ENCODE peak calls at places on chromosomes 13 and 19, in eight cellular contexts. One of them, this sample, is unnamed.

GRCh38 chr19:17405250-17406038 is at the start of gene BST2:
- DNase-seq in WTC11: no peak
- DNase-seq in ovary: peak; percentile 89
- DNase-seq in fibroblast of mammary gland: no peak
- DNase-seq in nephron progenitor cell: no peak
- DNase-seq in astrocyte of the cerebellum: no peak
- DNase-seq in mesothelial cell of epicardium: no peak
- DNase-seq in AG09319: no peak
- DNase-seq in this sample: peak; percentile 18

GRCh38 chr13:46295531-46296464 is 84.1 kb downstream of the LRRC63 start:
- DNase-seq in WTC11: no peak
- DNase-seq in ovary: no peak
- DNase-seq in fibroblast of mammary gland: peak; percentile 98
- DNase-seq in nephron progenitor cell: no peak
- DNase-seq in astrocyte of the cerebellum: peak; percentile 92
- DNase-seq in mesothelial cell of epicardium: no peak
- DNase-seq in AG09319: peak; percentile 92
- DNase-seq in this sample: peak; percentile 80

GRCh38 chr13:94886191-94886590 is 173.8 kb upstream of the SOX21 start:
- DNase-seq in WTC11: no peak
- DNase-seq in ovary: no peak
- DNase-seq in fibroblast of mammary gland: peak; percentile 37
- DNase-seq in nephron progenitor cell: no peak
- DNase-seq in astrocyte of the cerebellum: peak; percentile 15
- DNase-seq in mesothelial cell of epicardium: no peak
- DNase-seq in AG09319: no peak
- DNase-seq in this sample: peak; percentile 51

GRCh38 chr19:42965204-42965603 is 28.2 kb upstream of the PSG7 start:
- DNase-seq in WTC11: no peak
- DNase-seq in ovary: no peak
- DNase-seq in fibroblast of mammary gland: peak; percentile 50
- DNase-seq in nephron progenitor cell: no peak
- DNase-seq in astrocyte of the cerebellum: no peak
- DNase-seq in mesothelial cell of epicardium: no peak
- DNase-seq in AG09319: no peak
- DNase-seq in this sample: peak; percentile 26

GRCh38 chr19:17467471-17468301 is 2.6 kb upstream of the SLC27A1 start:
- DNase-seq in WTC11: no peak
- DNase-seq in ovary: no peak
- DNase-seq in fibroblast of mammary gland: no peak
- DNase-seq in nephron progenitor cell: no peak
- DNase-seq in astrocyte of the cerebellum: no peak
- DNase-seq in mesothelial cell of epicardium: no peak
- DNase-seq in AG09319: no peak
- DNase-seq in this sample: no peak

GRCh38 chr19:7415163-7415856 is 66.6 kb downstream of the ARHGEF18 start:
- DNase-seq in WTC11: no peak
- DNase-seq in ovary: peak; percentile 36
- DNase-seq in fibroblast of mammary gland: peak; percentile 68
- DNase-seq in nephron progenitor cell: no peak
- DNase-seq in astrocyte of the cerebellum: peak; percentile 64
- DNase-seq in mesothelial cell of epicardium: no peak
- DNase-seq in AG09319: peak; percentile 48
- DNase-seq in this sample: peak; percentile 65

GRCh38 chr19:10404888-10405808 is 1.8 kb upstream of the CDC37 start:
- DNase-seq in WTC11: no peak
- DNase-seq in ovary: no peak
- DNase-seq in fibroblast of mammary gland: no peak
- DNase-seq in nephron progenitor cell: no peak
- DNase-seq in astrocyte of the cerebellum: no peak
- DNase-seq in mesothelial cell of epicardium: no peak
- DNase-seq in AG09319: no peak
- DNase-seq in this sample: no peak

GRCh38 chr19:35118268-35119026 is 2.8 kb downstream of the FXYD3 start:
- DNase-seq in WTC11: no peak
- DNase-seq in ovary: no peak
- DNase-seq in fibroblast of mammary gland: no peak
- DNase-seq in nephron progenitor cell: no peak
- DNase-seq in astrocyte of the cerebellum: no peak
- DNase-seq in mesothelial cell of epicardium: no peak
- DNase-seq in AG09319: no peak
- DNase-seq in this sample: no peak

GRCh38 chr19:46372901-46373572 is 26.1 kb downstream of the PPP5C start:
- DNase-seq in WTC11: peak; percentile 54
- DNase-seq in ovary: no peak
- DNase-seq in fibroblast of mammary gland: peak; percentile 62
- DNase-seq in nephron progenitor cell: no peak
- DNase-seq in astrocyte of the cerebellum: no peak
- DNase-seq in mesothelial cell of epicardium: no peak
- DNase-seq in AG09319: no peak
- DNase-seq in this sample: no peak

GRCh38 chr19:4988770-4989251 is 19.9 kb downstream of the KDM4B start:
- DNase-seq in WTC11: no peak
- DNase-seq in ovary: no peak
- DNase-seq in fibroblast of mammary gland: peak; percentile 93
- DNase-seq in nephron progenitor cell: no peak
- DNase-seq in astrocyte of the cerebellum: peak; percentile 70
- DNase-seq in mesothelial cell of epicardium: no peak
- DNase-seq in AG09319: no peak
- DNase-seq in this sample: peak; percentile 76

GRCh38 chr13:96229356-96229755 is 139.4 kb downstream of the HS6ST3 start:
- DNase-seq in WTC11: no peak
- DNase-seq in ovary: no peak
- DNase-seq in fibroblast of mammary gland: peak; percentile 16
- DNase-seq in nephron progenitor cell: no peak
- DNase-seq in astrocyte of the cerebellum: no peak
- DNase-seq in mesothelial cell of epicardium: no peak
- DNase-seq in AG09319: no peak
- DNase-seq in this sample: no peak

GRCh38 chr19:57068921-57069697 is 50.7 kb upstream of the USP29 start:
- DNase-seq in WTC11: peak; percentile 14
- DNase-seq in ovary: peak; percentile 91
- DNase-seq in fibroblast of mammary gland: no peak
- DNase-seq in nephron progenitor cell: no peak
- DNase-seq in astrocyte of the cerebellum: no peak
- DNase-seq in mesothelial cell of epicardium: no peak
- DNase-seq in AG09319: no peak
- DNase-seq in this sample: no peak
- TF ChIP-seq CTCF in WTC11: no peak
- TF ChIP-seq CTCF in ovary: peak; percentile 53
- TF ChIP-seq CTCF in fibroblast of mammary gland: no peak
- TF ChIP-seq CTCF in nephron progenitor cell: no peak
- TF ChIP-seq CTCF in astrocyte of the cerebellum: no peak
- TF ChIP-seq CTCF in mesothelial cell of epicardium: no peak
- TF ChIP-seq CTCF in AG09319: no peak
- TF ChIP-seq CTCF in this sample: no peak

GRCh38 chr19:3766520-3766919 is 4.0 kb downstream of the MRPL54 start:
- DNase-seq in WTC11: no peak
- DNase-seq in ovary: no peak
- DNase-seq in fibroblast of mammary gland: no peak
- DNase-seq in nephron progenitor cell: no peak
- DNase-seq in astrocyte of the cerebellum: no peak
- DNase-seq in mesothelial cell of epicardium: no peak
- DNase-seq in AG09319: no peak
- DNase-seq in this sample: no peak
- TF ChIP-seq CTCF in WTC11: no peak
- TF ChIP-seq CTCF in ovary: no peak
- TF ChIP-seq CTCF in fibroblast of mammary gland: no peak
- TF ChIP-seq CTCF in nephron progenitor cell: no peak
- TF ChIP-seq CTCF in astrocyte of the cerebellum: no peak
- TF ChIP-seq CTCF in mesothelial cell of epicardium: no peak
- TF ChIP-seq CTCF in AG09319: no peak
- TF ChIP-seq CTCF in this sample: no peak

DNA sequence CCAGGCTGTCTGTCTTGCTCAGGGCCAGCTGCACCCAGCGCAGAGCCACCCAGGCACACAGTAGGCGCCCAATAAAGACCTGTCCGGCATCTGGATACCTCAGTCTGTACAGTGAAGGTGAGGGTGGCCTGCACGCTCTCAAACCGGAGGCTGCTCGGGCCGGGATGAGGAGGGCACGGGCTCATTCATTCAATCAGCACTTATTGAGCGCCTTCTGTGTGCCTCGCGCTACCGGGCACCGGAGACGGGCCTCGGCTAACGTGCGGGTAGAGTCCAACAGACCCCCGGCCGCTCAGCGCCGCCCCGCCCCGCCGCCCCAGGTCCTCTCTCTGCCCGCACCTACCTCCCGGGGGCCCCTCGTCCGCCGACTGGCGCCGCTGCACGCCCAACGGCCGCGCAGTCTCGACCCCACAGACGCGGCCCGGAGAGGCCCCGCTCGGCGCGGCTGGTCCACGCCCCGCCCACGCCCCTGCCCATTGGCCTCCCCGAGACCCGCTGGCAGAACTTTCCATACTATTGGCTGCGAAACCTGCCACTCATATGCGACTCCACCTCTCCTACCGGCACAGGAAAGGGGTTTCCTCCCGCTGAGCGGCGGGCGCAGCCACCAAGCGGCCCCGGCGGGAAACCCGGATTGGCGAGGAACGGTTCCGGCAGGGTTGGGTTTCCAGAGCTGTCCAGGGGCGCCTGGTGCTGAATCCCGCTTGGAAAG is at the start of gene SLC39A3:
- DNase-seq in WTC11: peak; percentile 100
- DNase-seq in ovary: peak; percentile 100
- DNase-seq in fibroblast of mammary gland: peak; percentile 98
- DNase-seq in nephron progenitor cell: peak; percentile 100
- DNase-seq in astrocyte of the cerebellum: peak; percentile 97
- DNase-seq in mesothelial cell of epicardium: peak; percentile 100
- DNase-seq in AG09319: peak; percentile 98
- DNase-seq in this sample: peak; percentile 94
- TF ChIP-seq CTCF in WTC11: no peak
- TF ChIP-seq CTCF in ovary: no peak
- TF ChIP-seq CTCF in fibroblast of mammary gland: no peak
- TF ChIP-seq CTCF in nephron progenitor cell: no peak
- TF ChIP-seq CTCF in astrocyte of the cerebellum: no peak
- TF ChIP-seq CTCF in mesothelial cell of epicardium: no peak
- TF ChIP-seq CTCF in AG09319: peak; percentile 13
- TF ChIP-seq CTCF in this sample: peak; percentile 19

GRCh38 chr13:28754698-28755545 is 36.2 kb upstream of the SLC46A3 start:
- DNase-seq in WTC11: peak; percentile 60
- DNase-seq in ovary: no peak
- DNase-seq in fibroblast of mammary gland: no peak
- DNase-seq in nephron progenitor cell: no peak
- DNase-seq in astrocyte of the cerebellum: no peak
- DNase-seq in mesothelial cell of epicardium: no peak
- DNase-seq in AG09319: no peak
- DNase-seq in this sample: no peak
- TF ChIP-seq CTCF in WTC11: no peak
- TF ChIP-seq CTCF in ovary: no peak
- TF ChIP-seq CTCF in fibroblast of mammary gland: no peak
- TF ChIP-seq CTCF in nephron progenitor cell: no peak
- TF ChIP-seq CTCF in astrocyte of the cerebellum: no peak
- TF ChIP-seq CTCF in mesothelial cell of epicardium: no peak
- TF ChIP-seq CTCF in AG09319: no peak
- TF ChIP-seq CTCF in this sample: no peak

DNA sequence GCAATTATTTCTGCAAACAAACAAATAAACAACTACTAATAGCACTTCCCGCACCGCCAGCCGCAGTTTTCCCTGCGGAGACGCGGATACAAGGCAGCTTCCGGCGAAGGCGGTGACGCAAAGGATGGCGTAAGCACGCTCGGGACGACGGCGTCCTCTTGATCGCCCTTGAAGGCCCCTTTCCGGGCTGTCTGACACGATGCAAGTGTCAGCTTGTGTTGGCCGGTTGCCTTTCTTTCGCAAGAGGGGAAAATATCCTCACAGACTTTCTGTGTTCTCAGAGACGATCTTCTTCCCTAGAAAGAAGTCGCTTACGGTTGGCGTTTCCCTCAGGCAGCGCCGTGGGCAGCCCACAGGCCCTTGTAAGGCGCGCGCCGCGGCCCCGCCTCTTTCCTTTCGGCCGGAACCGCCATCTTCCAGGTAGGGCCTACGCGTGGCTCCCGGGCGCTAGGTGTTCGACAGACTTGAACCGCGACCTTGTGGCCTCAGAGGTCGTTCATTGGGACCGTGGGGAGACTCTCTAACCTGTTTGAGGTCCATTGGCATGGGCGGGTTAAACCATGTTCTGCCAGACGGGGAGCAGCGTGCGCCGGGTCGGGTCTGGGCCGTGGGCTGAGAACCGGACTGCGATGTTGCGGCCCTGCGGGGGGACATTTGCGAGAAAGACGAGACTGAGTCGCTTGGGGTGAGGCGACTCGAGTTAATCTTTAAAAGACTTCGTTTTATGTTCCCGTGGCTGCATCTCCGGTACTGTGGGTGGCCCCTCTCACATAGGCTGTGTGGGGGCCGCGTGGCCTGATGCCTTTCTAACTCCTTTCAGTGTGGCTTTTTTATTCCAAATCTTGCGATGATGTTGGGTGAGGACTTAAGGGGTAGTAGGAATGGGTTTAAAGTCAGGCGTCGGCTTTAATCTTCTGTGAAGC is at the start of gene RPL21:
- DNase-seq in WTC11: peak; percentile 85
- DNase-seq in ovary: peak; percentile 96
- DNase-seq in fibroblast of mammary gland: peak; percentile 98
- DNase-seq in nephron progenitor cell: peak; percentile 88
- DNase-seq in astrocyte of the cerebellum: peak; percentile 96
- DNase-seq in mesothelial cell of epicardium: peak; percentile 70
- DNase-seq in AG09319: peak; percentile 96
- DNase-seq in this sample: peak; percentile 90
- TF ChIP-seq CTCF in WTC11: no peak
- TF ChIP-seq CTCF in ovary: no peak
- TF ChIP-seq CTCF in fibroblast of mammary gland: no peak
- TF ChIP-seq CTCF in nephron progenitor cell: no peak
- TF ChIP-seq CTCF in astrocyte of the cerebellum: no peak
- TF ChIP-seq CTCF in mesothelial cell of epicardium: no peak
- TF ChIP-seq CTCF in AG09319: no peak
- TF ChIP-seq CTCF in this sample: no peak

This sample was measured in retinal pigment epithelial cell.